ENCODE peak calls at places on chromosomes 3 and 15, in nine cellular contexts. One of them, this sample, is unnamed.
A peak's percentile ranks its signal among the peaks of the same experiment; 100 is the strongest.

GRCh38 chr3:38455639-38456430 is 2.1 kb downstream of the ACVR2B start:
- DNase-seq in ovary: no peak
- DNase-seq in GM04503: no peak
- DNase-seq in GM23248: no peak
- DNase-seq in T-helper 17 cell: no peak
- DNase-seq in CD4-positive, alpha-beta T cell: no peak
- DNase-seq in WTC11: no peak
- DNase-seq in BJ: no peak
- DNase-seq in AG04450: peak; percentile 3
- DNase-seq in this sample: no peak

GRCh38 chr3:4722103-4722502 is 229.0 kb downstream of the ITPR1 start:
- DNase-seq in GM23248: peak; percentile 87
- DNase-seq in GM04503: no peak
- DNase-seq in CD4-positive, alpha-beta T cell: no peak
- DNase-seq in AG04450: no peak
- DNase-seq in WTC11: no peak
- DNase-seq in ovary: no peak
- DNase-seq in T-helper 17 cell: no peak
- DNase-seq in BJ: no peak
- DNase-seq in this sample: peak; percentile 48

GRCh38 chr3:74067296-74067695 is 442.6 kb upstream of the PDZRN3 start:
- DNase-seq in WTC11: no peak
- DNase-seq in BJ: no peak
- DNase-seq in GM04503: no peak
- DNase-seq in AG04450: no peak
- DNase-seq in ovary: no peak
- DNase-seq in CD4-positive, alpha-beta T cell: no peak
- DNase-seq in T-helper 17 cell: no peak
- DNase-seq in GM23248: peak; percentile 66
- DNase-seq in this sample: no peak

GRCh38 chr3:110521019-110521418 is 550.6 kb upstream of the NECTIN3 start:
- DNase-seq in WTC11: no peak
- DNase-seq in BJ: no peak
- DNase-seq in GM23248: peak; percentile 89
- DNase-seq in ovary: no peak
- DNase-seq in AG04450: peak; percentile 85
- DNase-seq in T-helper 17 cell: no peak
- DNase-seq in GM04503: peak; percentile 46
- DNase-seq in CD4-positive, alpha-beta T cell: no peak
- DNase-seq in this sample: no peak

GRCh38 chr3:175851541-175851940 is 992.4 kb downstream of the NAALADL2 start:
- DNase-seq in ovary: no peak
- DNase-seq in GM04503: no peak
- DNase-seq in CD4-positive, alpha-beta T cell: no peak
- DNase-seq in BJ: no peak
- DNase-seq in GM23248: no peak
- DNase-seq in AG04450: no peak
- DNase-seq in T-helper 17 cell: no peak
- DNase-seq in WTC11: no peak
- DNase-seq in this sample: no peak

GRCh38 chr3:174329321-174329720 is 529.8 kb upstream of the NAALADL2 start:
- DNase-seq in GM04503: peak; percentile 82
- DNase-seq in ovary: no peak
- DNase-seq in BJ: peak; percentile 53
- DNase-seq in WTC11: no peak
- DNase-seq in GM23248: peak; percentile 86
- DNase-seq in AG04450: no peak
- DNase-seq in T-helper 17 cell: no peak
- DNase-seq in CD4-positive, alpha-beta T cell: no peak
- DNase-seq in this sample: no peak

GRCh38 chr3:190339130-190339529 is 16.9 kb upstream of the CLDN1 start:
- DNase-seq in GM04503: peak; percentile 16
- DNase-seq in BJ: no peak
- DNase-seq in WTC11: no peak
- DNase-seq in GM23248: peak; percentile 72
- DNase-seq in T-helper 17 cell: no peak
- DNase-seq in AG04450: no peak
- DNase-seq in ovary: no peak
- DNase-seq in CD4-positive, alpha-beta T cell: no peak
- DNase-seq in this sample: peak; percentile 57

GRCh38 chr3:179036226-179036625 is 35.4 kb downstream of the ZMAT3 start:
- DNase-seq in T-helper 17 cell: no peak
- DNase-seq in CD4-positive, alpha-beta T cell: no peak
- DNase-seq in BJ: no peak
- DNase-seq in GM23248: peak; percentile 20
- DNase-seq in GM04503: no peak
- DNase-seq in ovary: no peak
- DNase-seq in AG04450: no peak
- DNase-seq in WTC11: no peak
- DNase-seq in this sample: no peak

GRCh38 chr3:126118591-126118990 is 34.7 kb upstream of the SLC41A3 start:
- DNase-seq in ovary: no peak
- DNase-seq in GM23248: no peak
- DNase-seq in T-helper 17 cell: no peak
- DNase-seq in AG04450: no peak
- DNase-seq in CD4-positive, alpha-beta T cell: no peak
- DNase-seq in WTC11: no peak
- DNase-seq in GM04503: no peak
- DNase-seq in BJ: no peak
- DNase-seq in this sample: no peak

GRCh38 chr15:58574612-58575011 is 142.8 kb downstream of the LIPC start:
- DNase-seq in CD4-positive, alpha-beta T cell: no peak
- DNase-seq in AG04450: no peak
- DNase-seq in GM04503: no peak
- DNase-seq in BJ: no peak
- DNase-seq in WTC11: no peak
- DNase-seq in ovary: no peak
- DNase-seq in GM23248: no peak
- DNase-seq in T-helper 17 cell: no peak
- DNase-seq in this sample: peak; percentile 69

GRCh38 chr3:36695113-36695768 is 69.1 kb downstream of the DCLK3 start:
- DNase-seq in T-helper 17 cell: no peak
- DNase-seq in BJ: no peak
- DNase-seq in GM23248: peak; percentile 39
- DNase-seq in CD4-positive, alpha-beta T cell: no peak
- DNase-seq in WTC11: no peak
- DNase-seq in ovary: no peak
- DNase-seq in GM04503: no peak
- DNase-seq in AG04450: no peak
- DNase-seq in this sample: no peak

GRCh38 chr15:29107971-29108645 is 161.5 kb downstream of the NSMCE3 start:
- DNase-seq in CD4-positive, alpha-beta T cell: no peak
- DNase-seq in GM04503: no peak
- DNase-seq in T-helper 17 cell: no peak
- DNase-seq in ovary: no peak
- DNase-seq in GM23248: no peak
- DNase-seq in AG04450: no peak
- DNase-seq in WTC11: no peak
- DNase-seq in BJ: no peak
- DNase-seq in this sample: no peak

GRCh38 chr3:183309276-183309675 is 56.2 kb downstream of the B3GNT5 start:
- DNase-seq in GM23248: no peak
- DNase-seq in WTC11: no peak
- DNase-seq in AG04450: no peak
- DNase-seq in GM04503: no peak
- DNase-seq in BJ: no peak
- DNase-seq in T-helper 17 cell: no peak
- DNase-seq in ovary: no peak
- DNase-seq in CD4-positive, alpha-beta T cell: no peak
- DNase-seq in this sample: no peak

GRCh38 chr15:73924258-73924921 is 1.9 kb upstream of the LOXL1 start:
- DNase-seq in WTC11: no peak
- DNase-seq in ovary: peak; percentile 62
- DNase-seq in GM04503: no peak
- DNase-seq in T-helper 17 cell: no peak
- DNase-seq in BJ: no peak
- DNase-seq in CD4-positive, alpha-beta T cell: no peak
- DNase-seq in AG04450: peak; percentile 73
- DNase-seq in GM23248: peak; percentile 95
- DNase-seq in this sample: peak; percentile 34

GRCh38 chr3:127068871-127069270 is 86.0 kb downstream of the PLXNA1 start:
- DNase-seq in BJ: no peak
- DNase-seq in ovary: no peak
- DNase-seq in AG04450: no peak
- DNase-seq in GM23248: no peak
- DNase-seq in GM04503: no peak
- DNase-seq in WTC11: no peak
- DNase-seq in CD4-positive, alpha-beta T cell: no peak
- DNase-seq in T-helper 17 cell: no peak
- DNase-seq in this sample: no peak

GRCh38 chr15:74182131-74182530 is 8.6 kb downstream of the ISLR start:
- DNase-seq in T-helper 17 cell: no peak
- DNase-seq in GM23248: no peak
- DNase-seq in WTC11: no peak
- DNase-seq in BJ: no peak
- DNase-seq in CD4-positive, alpha-beta T cell: no peak
- DNase-seq in AG04450: no peak
- DNase-seq in ovary: no peak
- DNase-seq in GM04503: no peak
- DNase-seq in this sample: no peak

GRCh38 chr15:56160966-56161365 is 82.7 kb downstream of the RFX7 start:
- DNase-seq in WTC11: no peak
- DNase-seq in ovary: no peak
- DNase-seq in GM23248: no peak
- DNase-seq in CD4-positive, alpha-beta T cell: no peak
- DNase-seq in AG04450: no peak
- DNase-seq in BJ: no peak
- DNase-seq in T-helper 17 cell: no peak
- DNase-seq in GM04503: no peak
- DNase-seq in this sample: no peak

GRCh38 chr3:107414325-107414964 is 37.2 kb downstream of the CCDC54 start:
- DNase-seq in ovary: no peak
- DNase-seq in GM04503: no peak
- DNase-seq in GM23248: no peak
- DNase-seq in CD4-positive, alpha-beta T cell: no peak
- DNase-seq in AG04450: no peak
- DNase-seq in WTC11: no peak
- DNase-seq in BJ: no peak
- DNase-seq in T-helper 17 cell: no peak
- DNase-seq in this sample: no peak

GRCh38 chr15:70025413-70026296 is 72.1 kb downstream of the TLE3 start:
- DNase-seq in WTC11: no peak
- DNase-seq in AG04450: no peak
- DNase-seq in CD4-positive, alpha-beta T cell: no peak
- DNase-seq in ovary: no peak
- DNase-seq in GM23248: peak; percentile 73
- DNase-seq in BJ: no peak
- DNase-seq in T-helper 17 cell: no peak
- DNase-seq in GM04503: no peak
- DNase-seq in this sample: no peak

GRCh38 chr15:89409184-89409992 is 74.8 kb upstream of the POLG start:
- DNase-seq in BJ: no peak
- DNase-seq in WTC11: peak; percentile 44
- DNase-seq in GM23248: no peak
- DNase-seq in T-helper 17 cell: no peak
- DNase-seq in ovary: no peak
- DNase-seq in CD4-positive, alpha-beta T cell: no peak
- DNase-seq in AG04450: no peak
- DNase-seq in GM04503: no peak
- DNase-seq in this sample: no peak

GRCh38 chr15:72230197-72231065 is 559 bp downstream of the PKM start:
- DNase-seq in T-helper 17 cell: peak; percentile 14
- DNase-seq in GM23248: peak; percentile 91
- DNase-seq in GM04503: peak; percentile 54
- DNase-seq in CD4-positive, alpha-beta T cell: peak; percentile 50
- DNase-seq in BJ: peak; percentile 52
- DNase-seq in ovary: peak; percentile 93
- DNase-seq in AG04450: peak; percentile 73
- DNase-seq in WTC11: peak; percentile 81
- DNase-seq in this sample: peak; percentile 81

GRCh38 chr3:81406318-81406717 is 355.1 kb downstream of the GBE1 start:
- DNase-seq in BJ: no peak
- DNase-seq in T-helper 17 cell: no peak
- DNase-seq in WTC11: no peak
- DNase-seq in AG04450: no peak
- DNase-seq in CD4-positive, alpha-beta T cell: no peak
- DNase-seq in GM23248: no peak
- DNase-seq in ovary: no peak
- DNase-seq in GM04503: no peak
- DNase-seq in this sample: no peak

GRCh38 chr15:99963096-99963825 is 230.0 kb upstream of the LYSMD4 start:
- DNase-seq in AG04450: no peak
- DNase-seq in CD4-positive, alpha-beta T cell: no peak
- DNase-seq in GM04503: peak; percentile 9
- DNase-seq in GM23248: peak; percentile 18
- DNase-seq in WTC11: no peak
- DNase-seq in BJ: no peak
- DNase-seq in ovary: no peak
- DNase-seq in T-helper 17 cell: no peak
- DNase-seq in this sample: no peak

GRCh38 chr15:96585634-96586386 is 255.3 kb downstream of the NR2F2 start:
- DNase-seq in GM23248: peak; percentile 48
- DNase-seq in AG04450: no peak
- DNase-seq in T-helper 17 cell: no peak
- DNase-seq in BJ: peak; percentile 1
- DNase-seq in ovary: no peak
- DNase-seq in WTC11: no peak
- DNase-seq in GM04503: no peak
- DNase-seq in CD4-positive, alpha-beta T cell: no peak
- DNase-seq in this sample: peak; percentile 10

GRCh38 chr3:53114412-53115074 is 15.7 kb downstream of the RFT1 start:
- DNase-seq in BJ: no peak
- DNase-seq in WTC11: no peak
- DNase-seq in AG04450: no peak
- DNase-seq in GM04503: no peak
- DNase-seq in T-helper 17 cell: no peak
- DNase-seq in CD4-positive, alpha-beta T cell: no peak
- DNase-seq in ovary: no peak
- DNase-seq in GM23248: peak; percentile 71
- DNase-seq in this sample: no peak

GRCh38 chr3:108562565-108562964 is 26.7 kb downstream of the CIP2A start:
- DNase-seq in WTC11: no peak
- DNase-seq in GM23248: no peak
- DNase-seq in T-helper 17 cell: no peak
- DNase-seq in GM04503: no peak
- DNase-seq in ovary: no peak
- DNase-seq in BJ: no peak
- DNase-seq in CD4-positive, alpha-beta T cell: no peak
- DNase-seq in AG04450: no peak
- DNase-seq in this sample: no peak

GRCh38 chr15:52780172-52780980 is 9.8 kb downstream of the ONECUT1 start:
- DNase-seq in AG04450: no peak
- DNase-seq in CD4-positive, alpha-beta T cell: peak; percentile 49
- DNase-seq in GM04503: no peak
- DNase-seq in BJ: peak; percentile 9
- DNase-seq in WTC11: peak; percentile 71
- DNase-seq in ovary: peak; percentile 53
- DNase-seq in T-helper 17 cell: peak; percentile 64
- DNase-seq in GM23248: peak; percentile 71
- DNase-seq in this sample: peak; percentile 88

GRCh38 chr15:90241343-90242192 is 7.6 kb downstream of the GDPGP1 start:
- DNase-seq in BJ: no peak
- DNase-seq in GM04503: no peak
- DNase-seq in T-helper 17 cell: no peak
- DNase-seq in AG04450: no peak
- DNase-seq in WTC11: no peak
- DNase-seq in CD4-positive, alpha-beta T cell: no peak
- DNase-seq in ovary: no peak
- DNase-seq in GM23248: no peak
- DNase-seq in this sample: no peak

This sample was measured in HT-29.